ENCODE peak calls at places on chromosomes 4 and X, in four cellular contexts. S is HepG2, X is K562, Z is GM12878. K is an unnamed sample. For H3K4me1, the result is how much of the 10 kb centered on the place peaks cover.

GRCh38 chr4:168794881-168795280 is 215.2 kb downstream of the CBR4 start:
- DNase-seq in Z (no peak), X (no peak), S (no peak), K (no peak)

GRCh38 chr4:125520258-125520990 is 205.7 kb downstream of the FAT4 start:
- DNase-seq in S (no peak), Z (no peak), X (no peak), K (no peak)

GRCh38 chr4:14338866-14339265 is 663.4 kb upstream of the CPEB2 start:
- DNase-seq in S (no peak), Z (no peak), X (no peak), K (no peak)

GRCh38 chrX:38768079-38768478 is 33.2 kb upstream of the MID1IP1 start:
- DNase-seq in S (no peak), Z (no peak), X (no peak), K (peak)

GRCh38 chr4:39278476-39278875 is 87.7 kb downstream of the RFC1 start:
- DNase-seq in Z (no peak), S (no peak), X (no peak), K (no peak)

GRCh38 chrX:71919436-71919835 is 8.8 kb downstream of the NHSL2 start:
- DNase-seq in X (no peak), Z (no peak), S (no peak), K (no peak)

GRCh38 chr4:15526924-15527592 is 57.4 kb downstream of the CC2D2A start:
- DNase-seq in Z (no peak), X (no peak), S (no peak), K (no peak)

GRCh38 chrX:149504226-149504914 is 736 bp downstream of the IDS start:
- DNase-seq in Z (no peak), X (peak), S (no peak), K (peak)

GRCh38 chr4:176745902-176746301 is 46.8 kb downstream of the VEGFC start:
- DNase-seq in S (no peak), X (no peak), Z (no peak), K (no peak)

GRCh38 chr4:147717878-147718277 is 14.0 kb upstream of the ARHGAP10 start:
- DNase-seq in Z (no peak), S (no peak), X (no peak), K (no peak)

GRCh38 chrX:47558436-47558835 is 2.6 kb upstream of the ARAF start:
- DNase-seq in Z (no peak), S (no peak), X (no peak), K (no peak)

GRCh38 chr4:149344436-149344835 is 471.2 kb downstream of the IQCM start:
- DNase-seq in Z (no peak), S (no peak), X (no peak), K (no peak)

GRCh38 chrX:141733371-141733770 is 34.8 kb upstream of the SPANXD start:
- DNase-seq in X (no peak), S (no peak), Z (no peak), K (no peak)

GRCh38 chrX:48509245-48509590 is 426 bp downstream of the PORCN start:
- DNase-seq in S (no peak), Z (no peak), X (no peak), K (no peak)

GRCh38 chr4:102564399-102564921 is 63.3 kb downstream of the NFKB1 start:
- DNase-seq in X (no peak), S (no peak), Z (peak), K (no peak)

GRCh38 chr4:22502895-22503814 is 12.7 kb downstream of the ADGRA3 start:
- DNase-seq in Z (no peak), S (no peak), X (no peak), K (no peak)

GRCh38 chr4:82694892-82695291 is 103.7 kb downstream of the SCD5 start:
- DNase-seq in S (no peak), Z (no peak), X (no peak), K (no peak)

GRCh38 chr4:41734366-41734765 is 14.2 kb downstream of the PHOX2B start:
- DNase-seq in S (no peak), X (no peak), Z (no peak), K (no peak)

GRCh38 chr4:139207247-139207646 is 30.2 kb upstream of the ELF2 start:
- DNase-seq in X (no peak), S (no peak), Z (no peak), K (no peak)

GRCh38 chr4:8525383-8526120 is 54.6 kb upstream of the GPR78 start:
- DNase-seq in X (no peak), S (no peak), Z (no peak), K (no peak)

GRCh38 chr4:158131037-158131436 is 41.8 kb downstream of the GASK1B start:
- DNase-seq in X (no peak), Z (no peak), S (no peak), K (no peak)

DNA sequence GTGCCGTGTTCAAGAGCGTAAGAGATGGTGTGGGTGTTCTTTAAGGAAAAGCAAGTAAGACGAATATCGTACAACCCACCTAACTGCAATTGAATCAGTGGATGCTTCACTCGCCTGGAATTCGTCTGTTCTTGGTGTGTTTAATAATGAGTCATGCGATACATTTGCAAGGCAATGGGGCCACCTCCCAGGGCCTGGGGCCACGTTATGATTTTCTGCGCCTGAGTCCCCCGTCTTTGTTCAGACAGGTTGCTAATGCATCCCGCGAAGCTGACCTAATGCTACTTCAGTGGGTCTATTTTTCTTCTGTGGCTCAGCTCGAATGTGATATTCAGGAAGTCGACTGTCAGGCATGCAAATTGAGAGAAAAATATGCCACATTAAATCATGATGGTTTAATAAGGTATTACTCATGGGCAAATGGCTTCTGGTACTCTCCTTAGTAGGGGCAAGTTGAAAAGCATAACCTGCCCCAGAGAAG is 14.3 kb upstream of the MID1 start:
- DNase-seq in X (no peak), S (no peak), Z (no peak), K (peak)
- TF ChIP-seq CEBPB in X (no peak), S (no peak), Z (no peak), K (peak)

GRCh38 chrX:1477801-1478458 is 25.2 kb upstream of the ASMTL start:
- DNase-seq in Z (no peak), S (no peak), X (no peak), K (no peak)
- H3K4me1 ChIP-seq in Z (under half), S (under half), X (under half), K (under half)

GRCh38 chrX:97895751-97896150 is 1012.0 kb downstream of the RPA4 start:
- DNase-seq in S (no peak), Z (no peak), X (no peak), K (no peak)
- TF ChIP-seq CHD4 in S (no peak), Z (no peak), X (no peak), K (no peak)

DNA sequence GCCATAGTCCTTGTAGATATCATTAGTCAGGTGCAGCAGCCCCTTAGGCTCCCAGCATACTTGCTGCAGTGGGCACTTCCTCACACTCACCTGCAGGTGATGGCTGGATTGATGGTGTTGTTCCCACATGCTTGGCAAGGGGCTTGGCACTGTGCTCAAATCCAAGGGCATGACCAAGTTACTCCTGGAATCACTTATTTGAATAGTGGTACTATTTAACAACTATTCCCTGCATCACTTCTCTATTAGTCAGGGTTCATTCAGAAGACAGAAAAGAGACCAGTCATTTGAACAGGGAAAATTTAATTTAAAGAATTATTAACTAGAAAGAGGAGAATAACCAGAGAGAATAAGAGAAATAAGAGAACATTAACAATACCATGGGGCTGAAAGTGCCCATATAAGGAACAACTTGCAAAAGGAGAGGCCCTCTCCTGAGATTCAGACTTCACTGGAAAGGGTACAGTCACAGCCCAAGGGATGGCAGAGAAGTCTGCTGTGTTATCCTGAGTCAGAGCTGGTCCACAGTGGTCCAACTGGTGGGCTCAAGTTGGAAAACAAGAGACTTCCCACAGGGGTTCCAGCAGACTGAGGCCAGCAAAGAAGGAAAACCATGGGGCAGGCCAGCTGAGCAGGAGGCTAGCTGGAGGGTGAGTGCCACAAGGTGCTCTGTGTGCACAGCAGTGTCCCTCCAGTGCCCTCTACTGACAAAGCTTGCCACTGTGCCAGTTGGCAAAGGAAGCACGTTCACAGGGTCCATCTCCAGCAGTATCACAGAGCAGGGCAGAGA is 9.8 kb downstream of the SPP1 start:
- DNase-seq in X (no peak), Z (no peak), S (peak), K (peak)
- TF ChIP-seq CEBPB in X (no peak), Z (no peak), S (no peak), K (no peak)

GRCh38 chr4:70945452-70946055 is 43.4 kb downstream of the MOB1B start:
- DNase-seq in S (no peak), Z (no peak), X (no peak), K (no peak)

GRCh38 chr4:70946944-70947343 is 44.8 kb downstream of the MOB1B start:
- DNase-seq in X (no peak), S (no peak), Z (no peak), K (no peak)

GRCh38 chr4:70948665-70949284 is 44.7 kb upstream of the DCK start:
- DNase-seq in Z (no peak), S (no peak), X (no peak), K (no peak)

GRCh38 chr4:70943115-70943514 is 40.9 kb downstream of the MOB1B start:
- DNase-seq in Z (no peak), S (no peak), X (no peak), K (no peak)

GRCh38 chr4:70945046-70945445 is 42.9 kb downstream of the MOB1B start:
- DNase-seq in X (no peak), Z (no peak), S (no peak), K (no peak)
- H3K4me1 ChIP-seq in X (under half), Z (under half), S (under half), K (under half)

DNA sequence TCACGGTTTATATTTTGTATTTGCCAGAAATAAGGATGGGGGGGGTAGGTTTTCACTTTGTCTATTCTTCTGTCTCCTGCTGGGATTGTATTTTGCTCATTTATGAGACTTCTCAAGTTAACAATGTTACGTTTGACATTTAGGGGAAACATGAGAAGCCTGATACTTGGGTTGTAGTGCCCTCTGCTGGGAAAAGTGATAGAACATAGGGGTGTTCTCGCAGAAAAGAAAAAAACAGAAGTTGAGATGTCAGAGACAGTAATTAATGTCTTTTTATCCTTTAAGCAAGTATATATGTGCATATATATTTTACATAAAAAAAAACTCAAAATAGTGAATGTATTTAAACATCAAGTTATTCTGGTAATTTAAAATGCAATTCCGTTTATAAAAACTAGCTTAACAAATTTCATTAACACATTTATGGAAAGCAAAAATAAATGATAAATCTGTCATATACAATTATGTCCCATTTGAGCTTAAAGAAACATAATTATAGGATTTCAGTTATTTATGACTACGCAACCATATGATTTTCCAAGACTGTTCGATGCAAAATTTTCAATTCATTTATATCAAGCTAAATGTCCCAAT is 46.0 kb upstream of the TMPRSS11F start:
- DNase-seq in X (peak), S (peak), Z (peak), K (peak)
- TF ChIP-seq CHD4 in X (no peak), S (no peak), Z (no peak), K (no peak)